ENCODE peak calls at places on chromosomes 2 and 18, in six cellular contexts. One of them, this sample, is unnamed. For H3K27me3 and H3K9me3, the result is how much of the 10 kb centered on the place peaks cover.

GRCh38 chr18:67731853-67732252 is 215.3 kb upstream of the DSEL start:
- DNase-seq in stomach: no peak
- DNase-seq in mammary epithelial cell: peak
- DNase-seq in pancreas: no peak
- DNase-seq in IMR-90: peak
- DNase-seq in HCT116: no peak
- DNase-seq in this sample: no peak

GRCh38 chr2:860259-860855 is 90.3 kb upstream of the SNTG2 start:
- DNase-seq in stomach: no peak
- DNase-seq in mammary epithelial cell: no peak
- DNase-seq in pancreas: no peak
- DNase-seq in IMR-90: no peak
- DNase-seq in HCT116: peak
- DNase-seq in this sample: no peak

GRCh38 chr2:240060977-240061591 is 7.8 kb upstream of the OR6B3 start:
- DNase-seq in stomach: no peak
- DNase-seq in mammary epithelial cell: peak
- DNase-seq in pancreas: peak
- DNase-seq in IMR-90: peak
- DNase-seq in HCT116: peak
- DNase-seq in this sample: no peak

GRCh38 chr2:190909680-190910079 is 29.1 kb downstream of the GLS start:
- DNase-seq in stomach: no peak
- DNase-seq in mammary epithelial cell: no peak
- DNase-seq in pancreas: no peak
- DNase-seq in IMR-90: no peak
- DNase-seq in HCT116: no peak
- DNase-seq in this sample: no peak

GRCh38 chr18:49731860-49732311 is 81.4 kb downstream of the ACAA2 start:
- DNase-seq in stomach: no peak
- DNase-seq in mammary epithelial cell: peak
- DNase-seq in pancreas: no peak
- DNase-seq in IMR-90: no peak
- DNase-seq in HCT116: no peak
- DNase-seq in this sample: no peak

GRCh38 chr18:6652098-6652497 is 77.4 kb upstream of the ARHGAP28 start:
- DNase-seq in stomach: no peak
- DNase-seq in mammary epithelial cell: peak
- DNase-seq in pancreas: no peak
- DNase-seq in IMR-90: no peak
- DNase-seq in HCT116: no peak
- DNase-seq in this sample: no peak

GRCh38 chr2:85291425-85292023 is 36.3 kb downstream of the TGOLN2 start:
- DNase-seq in stomach: no peak
- DNase-seq in mammary epithelial cell: no peak
- DNase-seq in pancreas: no peak
- DNase-seq in IMR-90: no peak
- DNase-seq in HCT116: no peak
- DNase-seq in this sample: no peak

GRCh38 chr2:242057379-242058040 is 188.0 kb downstream of the RTP5 start:
- DNase-seq in stomach: no peak
- DNase-seq in mammary epithelial cell: no peak
- DNase-seq in pancreas: no peak
- DNase-seq in IMR-90: no peak
- DNase-seq in HCT116: no peak
- DNase-seq in this sample: no peak

GRCh38 chr2:38164881-38165280 is 88.9 kb upstream of the CYP1B1 start:
- DNase-seq in stomach: no peak
- DNase-seq in mammary epithelial cell: no peak
- DNase-seq in pancreas: no peak
- DNase-seq in IMR-90: no peak
- DNase-seq in HCT116: no peak
- DNase-seq in this sample: no peak

GRCh38 chr2:174438146-174438886 is 42.8 kb downstream of the SCRN3 start:
- DNase-seq in stomach: no peak
- DNase-seq in mammary epithelial cell: no peak
- DNase-seq in pancreas: no peak
- DNase-seq in IMR-90: no peak
- DNase-seq in HCT116: no peak
- DNase-seq in this sample: peak

GRCh38 chr2:65458999-65459398 is 26.6 kb upstream of the SPRED2 start:
- DNase-seq in stomach: no peak
- DNase-seq in mammary epithelial cell: no peak
- DNase-seq in pancreas: no peak
- DNase-seq in IMR-90: peak
- DNase-seq in HCT116: no peak
- DNase-seq in this sample: no peak

GRCh38 chr2:14288016-14288415 is 344.5 kb upstream of the LRATD1 start:
- DNase-seq in stomach: no peak
- DNase-seq in mammary epithelial cell: peak
- DNase-seq in pancreas: no peak
- DNase-seq in IMR-90: no peak
- DNase-seq in HCT116: no peak
- DNase-seq in this sample: no peak

GRCh38 chr2:101704046-101704466 is 6.5 kb downstream of the MAP4K4 start:
- DNase-seq in stomach: no peak
- DNase-seq in mammary epithelial cell: peak
- DNase-seq in pancreas: no peak
- DNase-seq in IMR-90: peak
- DNase-seq in HCT116: no peak
- DNase-seq in this sample: peak

GRCh38 chr2:169693344-169693743 is 861 bp downstream of the CFAP210 start:
- DNase-seq in stomach: no peak
- DNase-seq in mammary epithelial cell: no peak
- DNase-seq in pancreas: no peak
- DNase-seq in IMR-90: no peak
- DNase-seq in HCT116: peak
- DNase-seq in this sample: no peak

GRCh38 chr2:165406053-165406628 is 63.4 kb upstream of the CSRNP3 start:
- DNase-seq in stomach: no peak
- DNase-seq in mammary epithelial cell: peak
- DNase-seq in pancreas: no peak
- DNase-seq in IMR-90: no peak
- DNase-seq in HCT116: no peak
- DNase-seq in this sample: no peak

GRCh38 chr2:75375646-75376582 is 176.6 kb upstream of the TACR1 start:
- DNase-seq in stomach: no peak
- DNase-seq in mammary epithelial cell: peak
- DNase-seq in pancreas: no peak
- DNase-seq in IMR-90: peak
- DNase-seq in HCT116: no peak
- DNase-seq in this sample: no peak

GRCh38 chr18:58473071-58473470 is 155.8 kb downstream of the ALPK2 start:
- DNase-seq in stomach: no peak
- DNase-seq in mammary epithelial cell: peak
- DNase-seq in pancreas: no peak
- DNase-seq in IMR-90: peak
- DNase-seq in HCT116: no peak
- DNase-seq in this sample: no peak

GRCh38 chr2:33018271-33018670 is 71.5 kb downstream of the LTBP1 start:
- DNase-seq in stomach: no peak
- DNase-seq in mammary epithelial cell: no peak
- DNase-seq in pancreas: no peak
- DNase-seq in IMR-90: no peak
- DNase-seq in HCT116: no peak
- DNase-seq in this sample: no peak

GRCh38 chr18:63511285-63511684 is 30.9 kb upstream of the SERPINB12 start:
- DNase-seq in stomach: no peak
- DNase-seq in mammary epithelial cell: no peak
- DNase-seq in pancreas: peak
- DNase-seq in IMR-90: peak
- DNase-seq in HCT116: peak
- DNase-seq in this sample: no peak

GRCh38 chr2:229273384-229274338 is 2.6 kb upstream of the PID1 start:
- DNase-seq in stomach: peak
- DNase-seq in mammary epithelial cell: peak
- DNase-seq in pancreas: peak
- DNase-seq in IMR-90: peak
- DNase-seq in HCT116: peak
- DNase-seq in this sample: peak

GRCh38 chr2:233240897-233241296 is 10.6 kb upstream of the ATG16L1 start:
- DNase-seq in stomach: no peak
- DNase-seq in mammary epithelial cell: peak
- DNase-seq in pancreas: no peak
- DNase-seq in IMR-90: no peak
- DNase-seq in HCT116: no peak
- DNase-seq in this sample: no peak

DNA sequence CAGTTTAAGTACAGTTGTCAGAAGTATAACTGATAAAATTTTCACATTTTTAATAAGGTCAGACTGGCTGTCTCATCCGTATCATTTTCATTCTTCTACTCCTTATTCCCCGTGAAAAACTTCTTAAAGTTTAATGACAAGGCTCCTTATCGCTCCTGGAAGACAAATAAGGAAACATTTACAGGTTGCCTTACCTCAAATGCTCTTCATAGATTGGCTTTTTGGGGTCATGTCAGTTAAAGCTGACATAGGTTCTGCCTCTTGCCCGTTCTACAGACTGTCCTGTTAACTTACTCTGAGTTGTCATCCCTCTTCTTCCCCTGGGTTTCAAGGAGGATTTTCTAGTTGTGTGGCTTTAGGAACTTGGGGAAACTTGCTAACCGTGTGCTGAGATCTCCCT is 75.3 kb downstream of the TANC1 start:
- DNase-seq in stomach: no peak
- DNase-seq in mammary epithelial cell: no peak
- DNase-seq in pancreas: no peak
- DNase-seq in IMR-90: no peak
- DNase-seq in HCT116: no peak
- DNase-seq in this sample: no peak
- H3K27ac ChIP-seq in stomach: no peak
- H3K27ac ChIP-seq in mammary epithelial cell: no peak
- H3K27ac ChIP-seq in pancreas: no peak
- H3K27ac ChIP-seq in IMR-90: no peak
- H3K27ac ChIP-seq in HCT116: no peak
- H3K27ac ChIP-seq in this sample: no peak

GRCh38 chr2:106108351-106108750 is 85.8 kb downstream of the UXS1 start:
- DNase-seq in stomach: no peak
- DNase-seq in mammary epithelial cell: no peak
- DNase-seq in pancreas: no peak
- DNase-seq in IMR-90: peak
- DNase-seq in HCT116: no peak
- DNase-seq in this sample: no peak
- H3K27me3 ChIP-seq in stomach: under half
- H3K27me3 ChIP-seq in mammary epithelial cell: under half
- H3K27me3 ChIP-seq in pancreas: under half
- H3K27me3 ChIP-seq in IMR-90: under half
- H3K27me3 ChIP-seq in HCT116: under half
- H3K27me3 ChIP-seq in this sample: under half

DNA sequence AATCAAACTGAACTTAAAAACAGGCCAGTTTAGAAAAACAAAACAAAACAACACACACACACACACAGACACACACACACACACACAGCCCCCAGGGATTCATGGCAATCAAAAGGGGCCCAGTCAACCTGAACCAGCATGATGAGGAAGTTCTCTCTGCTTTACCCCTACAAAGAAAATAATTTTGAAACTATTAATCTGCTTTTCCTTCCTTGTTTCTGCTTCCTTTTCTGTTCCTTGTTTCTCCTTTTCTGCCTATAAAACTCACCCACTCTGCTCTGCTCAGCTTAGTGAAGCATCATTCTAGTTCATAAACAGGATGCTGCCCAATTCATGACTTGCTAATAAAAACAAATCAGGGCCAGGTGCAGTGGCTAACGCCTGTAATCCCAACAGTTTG is 203.1 kb downstream of the RAB3GAP1 start:
- DNase-seq in stomach: no peak
- DNase-seq in mammary epithelial cell: no peak
- DNase-seq in pancreas: no peak
- DNase-seq in IMR-90: no peak
- DNase-seq in HCT116: no peak
- DNase-seq in this sample: no peak
- H3K9me3 ChIP-seq in stomach: under half
- H3K9me3 ChIP-seq in mammary epithelial cell: under half
- H3K9me3 ChIP-seq in pancreas: under half
- H3K9me3 ChIP-seq in IMR-90: under half
- H3K9me3 ChIP-seq in HCT116: under half
- H3K9me3 ChIP-seq in this sample: under half

GRCh38 chr2:130870779-130871178 is 34.1 kb downstream of the ARHGEF4 start:
- DNase-seq in stomach: no peak
- DNase-seq in mammary epithelial cell: no peak
- DNase-seq in pancreas: no peak
- DNase-seq in IMR-90: no peak
- DNase-seq in HCT116: no peak
- DNase-seq in this sample: no peak

GRCh38 chr2:130872276-130873125 is 35.8 kb downstream of the ARHGEF4 start:
- DNase-seq in stomach: no peak
- DNase-seq in mammary epithelial cell: no peak
- DNase-seq in pancreas: no peak
- DNase-seq in IMR-90: no peak
- DNase-seq in HCT116: no peak
- DNase-seq in this sample: no peak

GRCh38 chr2:130870161-130870485 is 33.4 kb downstream of the ARHGEF4 start:
- DNase-seq in stomach: no peak
- DNase-seq in mammary epithelial cell: no peak
- DNase-seq in pancreas: no peak
- DNase-seq in IMR-90: no peak
- DNase-seq in HCT116: no peak
- DNase-seq in this sample: no peak

GRCh38 chr2:130871843-130872242 is 35.1 kb downstream of the ARHGEF4 start:
- DNase-seq in stomach: no peak
- DNase-seq in mammary epithelial cell: no peak
- DNase-seq in pancreas: no peak
- DNase-seq in IMR-90: no peak
- DNase-seq in HCT116: no peak
- DNase-seq in this sample: no peak

DNA sequence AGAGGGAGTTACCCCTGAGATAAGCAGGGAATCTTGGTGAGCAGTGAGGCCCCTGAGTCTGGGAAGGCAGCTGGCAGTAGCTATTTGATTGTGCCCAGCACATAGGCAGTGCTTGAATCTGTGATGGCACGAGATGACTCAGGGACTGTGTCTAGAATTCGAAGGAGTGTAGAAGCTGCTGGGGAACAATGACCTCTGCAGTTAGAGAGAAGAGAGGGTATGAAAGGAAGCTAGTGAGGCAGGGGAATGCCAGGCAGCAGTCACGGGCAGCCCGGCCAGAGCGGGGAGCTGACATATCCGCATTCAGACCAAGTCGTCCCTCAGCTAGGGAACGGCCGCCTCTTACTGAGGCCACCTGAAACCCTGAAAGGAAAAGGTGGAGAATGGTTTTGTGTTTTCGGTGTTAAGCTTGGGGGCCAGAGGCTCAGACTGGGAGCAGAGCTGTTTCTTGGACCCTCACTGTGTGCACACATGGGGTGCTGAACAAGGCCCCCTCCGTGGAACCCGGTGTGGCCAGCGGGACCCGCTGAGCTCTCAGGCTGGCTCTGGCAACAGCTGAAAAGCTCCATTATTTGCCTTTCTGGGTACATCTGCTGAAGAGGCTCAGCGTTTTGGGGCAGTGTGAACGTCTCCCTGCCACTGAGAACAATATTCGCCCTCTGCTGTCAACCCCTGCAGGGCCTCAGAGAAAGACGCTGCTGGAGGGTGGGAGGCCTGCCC is 32.9 kb downstream of the ARHGEF4 start:
- DNase-seq in stomach: peak
- DNase-seq in mammary epithelial cell: no peak
- DNase-seq in pancreas: no peak
- DNase-seq in IMR-90: no peak
- DNase-seq in HCT116: no peak
- DNase-seq in this sample: no peak
- H3K27ac ChIP-seq in stomach: no peak
- H3K27ac ChIP-seq in mammary epithelial cell: no peak
- H3K27ac ChIP-seq in pancreas: no peak
- H3K27ac ChIP-seq in IMR-90: no peak
- H3K27ac ChIP-seq in HCT116: no peak
- H3K27ac ChIP-seq in this sample: no peak